ENCODE peak calls at places on chromosomes 1 and 21, in five cellular contexts. Q is left ventricle myocardium inferior; B is IMR-90; D is naive thymus-derived CD4-positive, alpha-beta T cell; K is tibial nerve. Y is an unnamed sample.

GRCh38 chr1:94528271-94528670 is 13.3 kb downstream of the F3 start:
- DNase-seq in D (no peak), Q (no peak), B (peak; percentile 58), K (no peak), Y (no peak)

GRCh38 chr1:165696625-165697100 is 1.7 kb downstream of the ALDH9A1 start:
- DNase-seq in B (peak; percentile 89), D (no peak), K (peak; percentile 74), Q (no peak), Y (peak; percentile 61)

GRCh38 chr1:9101510-9102146 is 27.3 kb downstream of the GPR157 start:
- DNase-seq in Q (no peak), B (peak; percentile 68), K (peak; percentile 51), D (no peak), Y (peak; percentile 38)

GRCh38 chr21:42022906-42023305 is 12.7 kb upstream of the ZBTB21 start:
- DNase-seq in B (no peak), D (no peak), K (no peak), Q (no peak), Y (no peak)

GRCh38 chr1:154328318-154329151 is 3.2 kb downstream of the ATP8B2 start:
- DNase-seq in K (peak; percentile 74), D (peak; percentile 91), Q (peak; percentile 85), B (peak; percentile 62), Y (no peak)

GRCh38 chr1:151144474-151145157 is 1.8 kb downstream of the SEMA6C start:
- DNase-seq in Q (no peak), B (no peak), D (no peak), K (no peak), Y (no peak)

GRCh38 chr1:93708734-93709481 is 27.3 kb upstream of the BCAR3 start:
- DNase-seq in B (peak; percentile 33), D (no peak), Q (no peak), K (no peak), Y (no peak)

GRCh38 chr1:202005958-202006357 is 4.4 kb upstream of the ELF3 start:
- DNase-seq in Q (no peak), D (no peak), B (no peak), K (no peak), Y (no peak)

GRCh38 chr1:84301759-84302380 is 362 bp downstream of the SAMD13 start:
- DNase-seq in B (no peak), D (no peak), Q (no peak), K (no peak), Y (no peak)

GRCh38 chr1:183125279-183125999 is 60.6 kb upstream of the LAMC2 start:
- DNase-seq in B (no peak), D (no peak), K (no peak), Q (no peak), Y (no peak)

GRCh38 chr1:229253170-229253974 is 17.5 kb upstream of the RAB4A start:
- DNase-seq in D (no peak), Q (no peak), B (peak; percentile 32), K (peak; percentile 48), Y (no peak)

GRCh38 chr1:218250492-218250891 is 34.6 kb upstream of the RRP15 start:
- DNase-seq in Q (no peak), D (no peak), B (no peak), K (no peak), Y (no peak)

GRCh38 chr1:216045400-216045799 is 377.8 kb downstream of the USH2A start:
- DNase-seq in D (no peak), B (peak; percentile 98), Q (no peak), K (no peak), Y (peak; percentile 83)

GRCh38 chr1:160437432-160438319 is 37.3 kb downstream of the VANGL2 start:
- DNase-seq in B (no peak), K (no peak), D (no peak), Q (no peak), Y (no peak)

GRCh38 chr1:24849653-24850295 is 80.3 kb downstream of the RUNX3 start:
- DNase-seq in K (no peak), Q (no peak), B (peak; percentile 34), D (no peak), Y (no peak)

GRCh38 chr1:47978486-47978885 is 18.7 kb downstream of the TRABD2B start:
- DNase-seq in Q (no peak), K (no peak), D (no peak), B (peak; percentile 9), Y (no peak)

GRCh38 chr1:155002479-155003226 is at the start of gene ZBTB7B:
- DNase-seq in Q (no peak), K (no peak), D (no peak), B (no peak), Y (no peak)

GRCh38 chr1:228275154-228275434 is 67.2 kb downstream of the OBSCN start:
- DNase-seq in B (no peak), K (no peak), Q (no peak), D (no peak), Y (no peak)

GRCh38 chr1:48202030-48202752 is 20.3 kb upstream of the SLC5A9 start:
- DNase-seq in K (peak; percentile 70), D (peak; percentile 51), B (peak; percentile 81), Q (peak; percentile 42), Y (peak; percentile 53)

GRCh38 chr1:30318864-30319718 is 404.3 kb downstream of the MATN1 start:
- DNase-seq in Q (no peak), B (no peak), K (no peak), D (no peak), Y (no peak)

GRCh38 chr1:103106426-103107321 is 1.6 kb downstream of the COL11A1 start:
- DNase-seq in B (peak; percentile 30), Q (no peak), K (peak; percentile 75), D (no peak), Y (no peak)

GRCh38 chr1:78303620-78304019 is 187.2 kb upstream of the PTGFR start:
- DNase-seq in B (peak; percentile 95), D (no peak), K (peak; percentile 90), Q (peak; percentile 21), Y (peak; percentile 69)

GRCh38 chr21:22827422-22827821 is 1829.2 kb downstream of the NCAM2 start:
- DNase-seq in K (no peak), Q (no peak), B (no peak), D (no peak), Y (no peak)
- H3K9me3 ChIP-seq in K (peaks cover 22% of the 10 kb centered on the region), Q (peaks cover 32% of the 10 kb centered on the region), B (peaks cover 7% of the 10 kb centered on the region), D (no peaks in the 10 kb centered on the region), Y (peaks cover 14% of the 10 kb centered on the region)

GRCh38 chr1:109796484-109797305 is 33.0 kb upstream of the EPS8L3 start:
- DNase-seq in B (peak; percentile 55), D (no peak), Q (no peak), K (no peak), Y (no peak)
- H3K4me3 ChIP-seq in B (no peak overlapping the region), D (no peak overlapping the region), Q (no peak overlapping the region), K (no peak overlapping the region), Y (no peak overlapping the region)

DNA sequence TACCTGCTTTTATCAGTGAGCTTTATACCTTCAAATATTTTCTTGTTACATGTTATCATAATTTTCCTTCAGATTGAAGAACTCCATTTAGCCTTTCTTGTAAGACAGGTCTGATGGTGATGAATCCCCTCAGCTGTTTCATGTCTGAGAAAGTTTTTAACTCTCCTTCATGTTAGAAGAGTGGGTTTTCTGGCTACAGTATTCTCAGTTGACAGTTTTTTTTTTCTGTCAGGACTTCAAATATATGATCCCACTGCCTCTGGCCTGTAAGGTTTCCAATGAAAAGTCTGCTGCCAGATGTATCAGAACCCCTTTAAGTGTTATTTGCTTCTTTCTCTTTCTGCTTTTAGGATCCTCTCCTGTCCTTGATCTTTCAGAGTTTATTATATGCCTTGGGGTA is 248.2 kb downstream of the LBR start:
- DNase-seq in D (no peak), B (no peak), Q (no peak), K (no peak), Y (no peak)
- H3K9me3 ChIP-seq in D (no peaks in the 10 kb centered on the region), B (no peaks in the 10 kb centered on the region), Q (peaks cover 46% of the 10 kb centered on the region), K (peaks cover 45% of the 10 kb centered on the region), Y (no peaks in the 10 kb centered on the region)

GRCh38 chr1:54947540-54947939 is 32.9 kb upstream of the TMEM61 start:
- DNase-seq in Q (no peak), K (no peak), D (no peak), B (no peak), Y (no peak)

GRCh38 chr1:54952950-54953718 is 27.3 kb upstream of the TMEM61 start:
- DNase-seq in Q (no peak), K (no peak), B (peak; percentile 42), D (no peak), Y (no peak)

GRCh38 chr1:54949971-54950360 is 30.5 kb upstream of the TMEM61 start:
- DNase-seq in K (peak; percentile 33), Q (no peak), B (peak; percentile 67), D (no peak), Y (no peak)

GRCh38 chr1:54951810-54952226 is 28.6 kb upstream of the TMEM61 start:
- DNase-seq in B (no peak), D (no peak), Q (no peak), K (no peak), Y (no peak)

DNA sequence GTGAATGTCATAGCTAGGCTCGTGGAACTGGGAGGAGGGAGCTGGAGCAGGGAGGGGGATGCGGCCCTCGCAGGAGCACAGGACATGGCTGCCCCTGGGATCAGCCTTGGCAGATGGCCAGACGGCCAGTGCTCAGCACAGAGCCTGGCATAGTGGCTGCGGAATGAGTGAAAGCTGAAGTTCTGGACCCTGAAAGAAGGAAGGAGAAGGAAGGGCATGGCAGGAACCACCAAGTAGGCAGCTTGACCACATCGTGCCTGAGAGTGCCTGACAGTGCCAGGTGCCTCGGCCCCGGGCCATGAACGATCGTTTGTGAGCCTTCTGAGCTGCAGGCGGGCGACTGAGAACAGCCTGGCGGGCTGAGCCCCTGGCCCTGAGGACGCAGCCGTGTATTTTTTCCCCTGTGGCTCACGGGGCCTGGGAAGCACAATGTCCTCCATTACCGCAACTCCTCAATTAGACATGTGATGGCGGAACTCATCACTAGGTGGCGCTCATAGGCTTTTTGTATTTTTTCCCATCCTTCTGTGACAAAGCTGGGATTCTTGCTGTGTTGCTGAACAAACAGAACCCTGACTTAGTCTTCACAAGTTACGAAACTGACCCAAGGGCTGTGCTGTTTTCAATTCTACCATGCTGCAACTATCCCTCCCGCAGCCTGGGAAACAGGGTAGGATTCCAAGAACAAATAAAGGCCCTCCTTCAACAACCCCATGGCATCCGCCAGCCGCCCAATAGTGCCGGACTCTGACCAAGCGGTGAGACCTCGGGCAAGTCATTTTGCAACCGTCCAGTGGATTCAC is 29.9 kb upstream of the TMEM61 start:
- DNase-seq in B (peak; percentile 84), D (peak; percentile 53), K (peak; percentile 91), Q (peak; percentile 54), Y (peak; percentile 70)
- H3K4me3 ChIP-seq in B (no peak overlapping the region), D (no peak overlapping the region), K (no peak overlapping the region), Q (peak overlapping the region; percentile 52), Y (peak overlapping the region; percentile 29)

GRCh38 chr21:33332143-33332542 is 7.4 kb downstream of the IFNAR1 start:
- DNase-seq in B (no peak), Q (no peak), D (no peak), K (no peak), Y (no peak)

GRCh38 chr21:33327326-33327725 is 2.6 kb downstream of the IFNAR1 start:
- DNase-seq in K (no peak), Q (no peak), D (no peak), B (no peak), Y (no peak)

GRCh38 chr21:33327792-33328433 is 3.1 kb downstream of the IFNAR1 start:
- DNase-seq in D (no peak), K (no peak), Q (no peak), B (no peak), Y (no peak)

GRCh38 chr21:33334191-33334590 is 9.4 kb downstream of the IFNAR1 start:
- DNase-seq in B (no peak), Q (no peak), D (no peak), K (no peak), Y (no peak)

GRCh38 chr21:33330726-33331125 is 6.0 kb downstream of the IFNAR1 start:
- DNase-seq in Q (no peak), B (no peak), K (no peak), D (no peak), Y (no peak)
- H3K9me3 ChIP-seq in Q (peaks cover 20% of the 10 kb centered on the region), B (peaks cover 2% of the 10 kb centered on the region), K (peaks cover 18% of the 10 kb centered on the region), D (no peaks in the 10 kb centered on the region), Y (peaks cover 4% of the 10 kb centered on the region)